ENCODE peak calls at places on chromosomes 3 and 15, in five cellular contexts. G is stimulated activated CD8-positive, alpha-beta memory T cell treated with anti-CD3 and anti-CD28 coated beads, Interleukin-15, amount 100 ng/mL, for 48 hours; X is fibroblast of gingiva; D is stimulated activated CD4-positive, alpha-beta T cell treated with anti-CD3 and anti-CD28 coated beads, Interleukin-1b, Interleukin-23, amount 100 ng/mL, for 4 hours; H is stimulated activated naive B cell treated with anti-CD40 and anti-IgM and Interleukin-4, amounts not matched to agents 10 μg/mL and 1 μg/mL and 100 μg/mL, for 72 hours. N is an unnamed sample.
A peak's percentile ranks its signal among the peaks of the same experiment; 100 is the strongest.

GRCh38 chr3:15331606-15332404 is 581 bp downstream of the SH3BP5 start:
- DNase-seq in G (no peak), X (no peak), D (peak; percentile 49), H (peak; percentile 41), N (peak; percentile 47)

GRCh38 chr3:125266976-125267375 is 54.4 kb upstream of the SLC12A8 start:
- DNase-seq in G (no peak), X (no peak), D (no peak), H (no peak), N (no peak)

GRCh38 chr15:65085207-65085753 is 8.7 kb downstream of the KBTBD13 start:
- DNase-seq in G (no peak), X (no peak), D (no peak), H (no peak), N (no peak)

GRCh38 chr15:37789881-37790280 is 144.6 kb upstream of the TMCO5A start:
- DNase-seq in G (no peak), X (peak; percentile 31), D (no peak), H (no peak), N (no peak)

GRCh38 chr3:139425745-139426400 is 36.4 kb upstream of the COPB2 start:
- DNase-seq in G (no peak), X (no peak), D (no peak), H (no peak), N (no peak)

GRCh38 chr3:129249284-129250065 is at the start of gene COPG1:
- DNase-seq in G (peak; percentile 86), X (peak; percentile 83), D (peak; percentile 79), H (peak; percentile 87), N (peak; percentile 96)

GRCh38 chr15:99181544-99181943 is 67.8 kb downstream of the TTC23 start:
- DNase-seq in G (no peak), X (peak; percentile 89), D (no peak), H (no peak), N (peak; percentile 84)

GRCh38 chr3:128279594-128279880 is 126.3 kb downstream of the EEFSEC start:
- DNase-seq in G (no peak), X (no peak), D (no peak), H (no peak), N (no peak)

GRCh38 chr15:49987198-49987785 is 131.7 kb downstream of the ATP8B4 start:
- DNase-seq in G (no peak), X (no peak), D (no peak), H (no peak), N (peak; percentile 50)

GRCh38 chr3:187013080-187013838 is 82.9 kb downstream of the ST6GAL1 start:
- DNase-seq in G (no peak), X (peak; percentile 15), D (no peak), H (no peak), N (no peak)

GRCh38 chr15:36601497-36601932 is 22.1 kb downstream of the CDIN1 start:
- DNase-seq in G (no peak), X (peak; percentile 53), D (no peak), H (no peak), N (no peak)

GRCh38 chr3:153956621-153957020 is 164.6 kb upstream of the ARHGEF26 start:
- DNase-seq in G (no peak), X (no peak), D (no peak), H (no peak), N (no peak)

GRCh38 chr15:55912982-55913381 is 80.4 kb downstream of the NEDD4 start:
- DNase-seq in G (no peak), X (no peak), D (no peak), H (no peak), N (no peak)

GRCh38 chr15:86199467-86200145 is 119.9 kb downstream of the AGBL1 start:
- DNase-seq in G (no peak), X (no peak), D (no peak), H (no peak), N (peak; percentile 96)

GRCh38 chr3:117586161-117586560 is 876.6 kb downstream of the TUSC7 start:
- DNase-seq in G (no peak), X (no peak), D (no peak), H (no peak), N (no peak)

GRCh38 chr3:126416943-126417342 is 22.2 kb downstream of the CFAP100 start:
- DNase-seq in G (no peak), X (no peak), D (no peak), H (no peak), N (no peak)

GRCh38 chr3:114627760-114628159 is 333.9 kb downstream of the TIGIT start:
- DNase-seq in G (no peak), X (peak; percentile 94), D (no peak), H (no peak), N (no peak)

GRCh38 chr3:107910713-107911259 is 180.0 kb downstream of the CD47 start:
- DNase-seq in G (no peak), X (no peak), D (peak; percentile 11), H (peak; percentile 31), N (no peak)

GRCh38 chr3:89571298-89571697 is 463.9 kb downstream of the EPHA3 start:
- DNase-seq in G (no peak), X (no peak), D (no peak), H (no peak), N (no peak)

GRCh38 chr15:91346259-91346658 is 246.2 kb downstream of the SV2B start:
- DNase-seq in G (no peak), X (no peak), D (no peak), H (no peak), N (no peak)

GRCh38 chr15:33086500-33087141 is 107.9 kb downstream of the FMN1 start:
- DNase-seq in G (no peak), X (peak; percentile 87), D (no peak), H (no peak), N (peak; percentile 56)

GRCh38 chr15:69823223-69823907 is 274.4 kb downstream of the TLE3 start:
- DNase-seq in G (no peak), X (no peak), D (no peak), H (no peak), N (no peak)

GRCh38 chr3:15519096-15519495 is 2.4 kb downstream of the COLQ start:
- DNase-seq in G (no peak), X (no peak), D (no peak), H (no peak), N (no peak)

GRCh38 chr3:13018561-13019242 is 54.5 kb downstream of the IQSEC1 start:
- DNase-seq in G (no peak), X (no peak), D (no peak), H (no peak), N (no peak)

GRCh38 chr3:171132873-171133272 is 106.4 kb upstream of the SLC2A2 start:
- DNase-seq in G (no peak), X (no peak), D (no peak), H (no peak), N (no peak)

GRCh38 chr3:53154731-53155320 is 6.2 kb upstream of the PRKCD start:
- DNase-seq in G (no peak), X (no peak), D (no peak), H (no peak), N (no peak)

GRCh38 chr15:101525087-101525669 is 35.7 kb upstream of the PCSK6 start:
- DNase-seq in G (no peak), X (no peak), D (no peak), H (no peak), N (no peak)

GRCh38 chr3:42264399-42265058 is 1.5 kb downstream of the CCK start:
- DNase-seq in G (no peak), X (no peak), D (no peak), H (no peak), N (peak; percentile 77)

GRCh38 chr15:68404056-68404798 is 27.7 kb downstream of the ITGA11 start:
- DNase-seq in G (no peak), X (no peak), D (no peak), H (no peak), N (no peak)

GRCh38 chr3:97896547-97896946 is 74.7 kb downstream of the CRYBG3 start:
- DNase-seq in G (no peak), X (no peak), D (no peak), H (no peak), N (peak; percentile 6)

GRCh38 chr15:50911641-50912040 is 3.2 kb downstream of the AP4E1 start:
- DNase-seq in G (no peak), X (no peak), D (no peak), H (no peak), N (no peak)